ENCODE peak calls at places on chromosomes 7 and 10, in four cellular contexts. One of them, this sample, is unnamed.

GRCh38 chr10:60645928-60646433 is 132.3 kb upstream of the CDK1 start:
- DNase-seq in fibroblast of lung: no peak
- DNase-seq in tibial nerve: no peak
- DNase-seq in B cell: no peak
- DNase-seq in this sample: no peak

GRCh38 chr7:98000356-98000755 is 10.4 kb upstream of the OCM2 start:
- DNase-seq in tibial nerve: no peak
- DNase-seq in fibroblast of lung: no peak
- DNase-seq in B cell: no peak
- DNase-seq in this sample: no peak

GRCh38 chr10:83127942-83128575 is 1011.2 kb upstream of the GHITM start:
- DNase-seq in B cell: no peak
- DNase-seq in fibroblast of lung: peak
- DNase-seq in tibial nerve: no peak
- DNase-seq in this sample: no peak

GRCh38 chr7:135189221-135189662 is 18.7 kb upstream of the CYREN start:
- DNase-seq in B cell: no peak
- DNase-seq in fibroblast of lung: no peak
- DNase-seq in tibial nerve: no peak
- DNase-seq in this sample: no peak

GRCh38 chr7:22566176-22566575 is 66.2 kb upstream of the STEAP1B start:
- DNase-seq in tibial nerve: no peak
- DNase-seq in fibroblast of lung: no peak
- DNase-seq in B cell: no peak
- DNase-seq in this sample: no peak

GRCh38 chr7:138195207-138195606 is 118.9 kb downstream of the AKR1D1 start:
- DNase-seq in tibial nerve: no peak
- DNase-seq in fibroblast of lung: no peak
- DNase-seq in B cell: no peak
- DNase-seq in this sample: no peak

GRCh38 chr10:42785759-42786158 is 3.2 kb downstream of the BMS1 start:
- DNase-seq in fibroblast of lung: no peak
- DNase-seq in tibial nerve: no peak
- DNase-seq in B cell: no peak
- DNase-seq in this sample: no peak

GRCh38 chr10:89426230-89426868 is 12.0 kb downstream of the IFIT5 start:
- DNase-seq in fibroblast of lung: peak
- DNase-seq in tibial nerve: peak
- DNase-seq in B cell: no peak
- DNase-seq in this sample: no peak

GRCh38 chr7:96329189-96329588 is 7.3 kb upstream of the SLC25A13 start:
- DNase-seq in tibial nerve: no peak
- DNase-seq in B cell: no peak
- DNase-seq in fibroblast of lung: no peak
- DNase-seq in this sample: no peak

GRCh38 chr7:91351374-91351773 is 87.1 kb downstream of the FZD1 start:
- DNase-seq in B cell: no peak
- DNase-seq in tibial nerve: no peak
- DNase-seq in fibroblast of lung: peak
- DNase-seq in this sample: no peak

GRCh38 chr7:24713850-24714675 is 43.2 kb downstream of the GSDME start:
- DNase-seq in B cell: no peak
- DNase-seq in fibroblast of lung: no peak
- DNase-seq in tibial nerve: no peak
- DNase-seq in this sample: no peak

GRCh38 chr7:118250860-118251494 is 26.5 kb downstream of the ANKRD7 start:
- DNase-seq in tibial nerve: no peak
- DNase-seq in B cell: no peak
- DNase-seq in fibroblast of lung: no peak
- DNase-seq in this sample: no peak
- TF ChIP-seq CTCF in tibial nerve: no peak
- TF ChIP-seq CTCF in B cell: peak
- TF ChIP-seq CTCF in fibroblast of lung: peak
- TF ChIP-seq CTCF in this sample: peak

GRCh38 chr10:100534726-100535125 is 1.0 kb upstream of the HIF1AN start:
- DNase-seq in fibroblast of lung: no peak
- DNase-seq in B cell: no peak
- DNase-seq in tibial nerve: no peak
- DNase-seq in this sample: no peak

GRCh38 chr10:100531761-100532160 is 2.1 kb upstream of the NDUFB8 start:
- DNase-seq in tibial nerve: no peak
- DNase-seq in fibroblast of lung: no peak
- DNase-seq in B cell: no peak
- DNase-seq in this sample: no peak

GRCh38 chr10:100528123-100528884 is 1.4 kb downstream of the NDUFB8 start:
- DNase-seq in fibroblast of lung: no peak
- DNase-seq in B cell: no peak
- DNase-seq in tibial nerve: no peak
- DNase-seq in this sample: no peak

GRCh38 chr10:100528885-100529472 is 692 bp downstream of the NDUFB8 start:
- DNase-seq in B cell: no peak
- DNase-seq in tibial nerve: peak
- DNase-seq in fibroblast of lung: no peak
- DNase-seq in this sample: no peak

GRCh38 chr10:100529473-100530298 is at the start of gene NDUFB8:
- DNase-seq in B cell: peak
- DNase-seq in fibroblast of lung: peak
- DNase-seq in tibial nerve: peak
- DNase-seq in this sample: peak
- TF ChIP-seq CTCF in B cell: no peak
- TF ChIP-seq CTCF in fibroblast of lung: no peak
- TF ChIP-seq CTCF in tibial nerve: no peak
- TF ChIP-seq CTCF in this sample: no peak

GRCh38 chr10:24722131-24722675 is 1.5 kb downstream of the ARHGAP21 start:
- DNase-seq in tibial nerve: no peak
- DNase-seq in fibroblast of lung: peak
- DNase-seq in B cell: no peak
- DNase-seq in this sample: no peak

GRCh38 chr10:24720096-24720495 is 3.6 kb downstream of the ARHGAP21 start:
- DNase-seq in B cell: no peak
- DNase-seq in tibial nerve: no peak
- DNase-seq in fibroblast of lung: no peak
- DNase-seq in this sample: no peak

GRCh38 chr10:24723386-24723787 is 300 bp downstream of the ARHGAP21 start:
- DNase-seq in tibial nerve: no peak
- DNase-seq in fibroblast of lung: peak
- DNase-seq in B cell: no peak
- DNase-seq in this sample: no peak

GRCh38 chr10:24722676-24723385 is 856 bp downstream of the ARHGAP21 start:
- DNase-seq in tibial nerve: peak
- DNase-seq in fibroblast of lung: peak
- DNase-seq in B cell: peak
- DNase-seq in this sample: peak

DNA sequence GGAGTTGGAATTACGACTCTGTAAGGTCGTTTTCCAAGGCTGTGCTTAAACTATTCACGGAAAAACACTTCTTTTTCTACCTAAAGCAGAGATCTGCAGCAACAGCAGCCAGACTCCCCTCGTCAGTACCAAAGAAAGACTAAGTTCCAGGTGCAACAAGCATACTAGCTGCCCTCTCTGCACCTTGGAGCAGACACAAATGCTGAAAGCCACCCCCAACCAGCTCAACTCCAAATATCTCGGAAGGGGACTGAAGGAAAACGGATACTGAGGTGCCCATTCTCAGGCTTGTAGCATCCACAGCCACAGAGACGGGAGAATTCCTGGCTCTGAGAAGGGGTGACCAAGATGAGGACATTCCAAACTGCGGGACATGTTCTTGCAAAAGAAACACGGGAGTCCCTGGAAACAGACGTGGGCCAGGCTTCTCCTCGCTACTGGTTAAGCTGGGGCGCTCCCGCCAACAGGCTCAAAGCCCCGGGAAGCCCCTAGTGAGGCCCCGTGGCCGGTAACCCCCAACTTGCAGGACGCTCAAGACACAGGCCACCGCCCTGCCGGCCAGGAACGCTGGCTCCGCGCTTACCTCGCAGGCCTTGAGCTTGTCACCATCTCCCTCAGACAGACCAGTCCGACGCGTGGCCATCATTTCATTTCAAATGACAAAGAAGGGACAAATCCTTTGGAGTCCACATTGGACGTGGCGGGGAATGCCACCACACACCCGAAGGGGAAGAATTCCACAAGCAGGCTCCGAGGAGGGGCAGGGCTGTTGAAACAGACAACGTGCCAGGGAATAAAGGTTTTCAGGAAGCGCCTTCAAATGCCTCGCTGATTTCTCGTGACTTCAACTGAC is 2.2 kb downstream of the ARHGAP21 start:
- DNase-seq in B cell: no peak
- DNase-seq in tibial nerve: no peak
- DNase-seq in fibroblast of lung: peak
- DNase-seq in this sample: peak
- TF ChIP-seq CTCF in B cell: no peak
- TF ChIP-seq CTCF in tibial nerve: no peak
- TF ChIP-seq CTCF in fibroblast of lung: no peak
- TF ChIP-seq CTCF in this sample: no peak

GRCh38 chr7:101217388-101218235 is at the start of the genes PLOD3 and ZNHIT1:
- DNase-seq in tibial nerve: peak
- DNase-seq in B cell: peak
- DNase-seq in fibroblast of lung: peak
- DNase-seq in this sample: peak
- TF ChIP-seq CTCF in tibial nerve: no peak
- TF ChIP-seq CTCF in B cell: peak
- TF ChIP-seq CTCF in fibroblast of lung: no peak
- TF ChIP-seq CTCF in this sample: no peak

DNA sequence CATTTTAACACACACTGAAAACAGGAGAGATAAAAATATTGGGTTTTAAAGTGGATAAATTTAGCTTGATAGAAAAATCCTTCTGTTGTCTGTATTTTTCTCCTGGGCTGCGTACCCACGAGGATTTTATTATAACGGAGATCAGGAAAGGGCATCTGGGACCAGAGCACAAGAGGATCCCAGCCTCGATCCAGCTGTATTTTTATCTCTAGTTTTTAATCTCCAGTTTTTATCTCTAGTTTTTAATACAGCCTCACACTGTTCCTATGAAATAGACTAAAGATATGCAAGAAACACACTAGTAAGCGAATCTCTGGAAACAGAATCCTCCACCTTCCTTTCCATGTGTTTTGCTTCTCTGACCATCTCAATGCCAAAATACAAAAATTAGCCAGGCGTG is 295.2 kb downstream of the FRMD4A start:
- DNase-seq in fibroblast of lung: no peak
- DNase-seq in B cell: no peak
- DNase-seq in tibial nerve: no peak
- DNase-seq in this sample: no peak
- TF ChIP-seq CTCF in fibroblast of lung: no peak
- TF ChIP-seq CTCF in B cell: no peak
- TF ChIP-seq CTCF in tibial nerve: no peak
- TF ChIP-seq CTCF in this sample: no peak

This sample was measured in mesothelial cell of epicardium.